ENCODE peak calls at places on chromosome 21, in eight cellular contexts. Q, W, G, V, B, H, Y and N are unnamed samples.

GRCh38 chr21:36589352-36589971 is 109.5 kb upstream of the SIM2 start:
- DNase-seq in V (no peak), Q (no peak), B (no peak), G (peak; percentile 56), Y (peak; percentile 54), H (peak; percentile 30), W (no peak), N (no peak)

GRCh38 chr21:41883582-41883981 is 4.4 kb upstream of the PRDM15 start:
- DNase-seq in G (no peak), Q (no peak), W (no peak), H (no peak), Y (no peak), B (no peak), V (no peak), N (no peak)

GRCh38 chr21:21921410-21922232 is 923.4 kb downstream of the NCAM2 start:
- DNase-seq in H (no peak), W (no peak), Y (no peak), Q (no peak), B (no peak), G (peak; percentile 50), V (no peak), N (no peak)

GRCh38 chr21:39079617-39080016 is 103.6 kb downstream of the PSMG1 start:
- DNase-seq in V (no peak), H (peak; percentile 54), B (no peak), W (no peak), Q (no peak), G (peak; percentile 85), Y (peak; percentile 60), N (peak; percentile 26)

GRCh38 chr21:30320215-30320614 is at the start of gene KRTAP26-1:
- DNase-seq in G (no peak), B (no peak), W (no peak), V (no peak), Q (no peak), H (no peak), Y (no peak), N (no peak)

GRCh38 chr21:41425954-41426655 is at the start of gene MX1:
- DNase-seq in Q (peak; percentile 31), G (peak; percentile 61), H (peak; percentile 77), B (peak; percentile 82), V (peak; percentile 70), Y (peak; percentile 89), W (peak; percentile 88), N (peak; percentile 94)

GRCh38 chr21:42010507-42011493 is 640 bp upstream of the ZBTB21 start:
- DNase-seq in Y (no peak), B (no peak), Q (peak; percentile 37), G (peak; percentile 13), H (peak; percentile 71), V (peak; percentile 6), W (peak; percentile 31), N (no peak)

GRCh38 chr21:27636671-27637070 is 669.8 kb upstream of the ADAMTS5 start:
- DNase-seq in Q (no peak), B (no peak), V (no peak), Y (no peak), G (no peak), W (no peak), H (no peak), N (no peak)

GRCh38 chr21:40881767-40882166 is 34.8 kb upstream of the DSCAM start:
- DNase-seq in V (no peak), G (no peak), W (no peak), H (no peak), B (no peak), Q (no peak), Y (peak; percentile 44), N (no peak)

GRCh38 chr21:42854246-42855010 is 24.9 kb downstream of the WDR4 start:
- DNase-seq in Y (no peak), B (no peak), W (no peak), Q (no peak), G (no peak), V (no peak), H (no peak), N (no peak)

GRCh38 chr21:46532080-46532479 is 72.8 kb downstream of the S100B start:
- DNase-seq in Y (no peak), G (no peak), H (no peak), V (no peak), W (peak; percentile 42), B (no peak), Q (no peak), N (no peak)

GRCh38 chr21:31873275-31873695 is 465 bp downstream of the HUNK start:
- DNase-seq in Y (no peak), H (peak; percentile 23), V (no peak), B (no peak), Q (no peak), W (no peak), G (no peak), N (peak; percentile 47)

GRCh38 chr21:45108034-45108790 is 33.8 kb downstream of the ADARB1 start:
- DNase-seq in G (no peak), Q (no peak), H (no peak), V (no peak), W (no peak), Y (no peak), B (no peak), N (no peak)

GRCh38 chr21:45111703-45112102 is 37.3 kb downstream of the ADARB1 start:
- DNase-seq in V (no peak), G (no peak), W (no peak), H (no peak), B (no peak), Y (no peak), Q (no peak), N (no peak)

GRCh38 chr21:45110873-45111624 is 36.7 kb downstream of the ADARB1 start:
- DNase-seq in V (no peak), H (no peak), W (no peak), G (no peak), B (no peak), Y (no peak), Q (no peak), N (no peak)

GRCh38 chr21:45109831-45110492 is 35.6 kb downstream of the ADARB1 start:
- DNase-seq in W (peak; percentile 21), Y (no peak), Q (no peak), H (no peak), G (no peak), V (no peak), B (no peak), N (peak; percentile 76)

GRCh38 chr21:45108808-45109800 is 34.7 kb downstream of the ADARB1 start:
- DNase-seq in B (no peak), Q (no peak), G (no peak), W (no peak), V (no peak), H (no peak), Y (no peak), N (no peak)
- H3K4me1 ChIP-seq in B (no peaks in the 10 kb centered on the region), Q (peaks cover 8% of the 10 kb centered on the region), G (peaks cover 33% of the 10 kb centered on the region), W (peaks cover 54% of the 10 kb centered on the region), V (peaks cover 16% of the 10 kb centered on the region), H (peaks cover 96% of the 10 kb centered on the region), Y (peaks cover 9% of the 10 kb centered on the region), N (peaks cover 23% of the 10 kb centered on the region)

DNA sequence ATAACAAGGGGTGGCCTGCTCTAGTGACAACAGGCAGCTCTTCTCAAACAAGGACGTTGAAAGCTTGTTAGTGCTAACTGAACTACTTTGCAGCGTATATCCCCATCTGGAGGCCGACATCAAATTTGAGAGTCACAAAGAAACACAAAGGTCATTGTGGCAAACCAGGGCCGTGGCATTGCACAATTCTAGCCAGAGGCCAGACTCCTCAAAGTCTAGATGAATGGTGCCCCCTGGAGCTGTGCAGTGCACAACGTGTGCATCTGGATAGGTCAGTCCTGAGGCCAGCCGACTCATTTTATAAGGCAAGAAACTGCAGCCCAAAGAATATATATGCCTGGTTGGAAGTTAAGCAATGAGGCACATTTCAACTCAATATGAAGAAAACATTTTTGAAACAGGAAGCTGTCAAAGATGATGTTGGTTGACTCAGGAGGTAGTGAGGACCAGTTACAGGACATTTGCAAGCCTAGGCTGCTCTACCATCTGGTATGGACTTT is 459.3 kb upstream of the RUNX1 start:
- DNase-seq in W (no peak), V (no peak), H (peak; percentile 50), Q (peak; percentile 56), G (peak; percentile 94), B (no peak), Y (peak; percentile 43), N (peak; percentile 70)
- H3K4me1 ChIP-seq in W (peaks cover 12% of the 10 kb centered on the region), V (peaks cover 8% of the 10 kb centered on the region), H (peaks cover 18% of the 10 kb centered on the region), Q (peaks cover 22% of the 10 kb centered on the region), G (no peaks in the 10 kb centered on the region), B (no peaks in the 10 kb centered on the region), Y (no peaks in the 10 kb centered on the region), N (no peaks in the 10 kb centered on the region)

GRCh38 chr21:25929859-25930520 is 195.2 kb downstream of the GABPA start:
- DNase-seq in H (no peak), W (no peak), V (no peak), B (no peak), Y (no peak), G (peak; percentile 52), Q (peak; percentile 64), N (no peak)

GRCh38 chr21:25931791-25932190 is 197.0 kb downstream of the GABPA start:
- DNase-seq in V (no peak), G (no peak), W (no peak), Y (no peak), B (no peak), H (no peak), Q (no peak), N (no peak)

GRCh38 chr21:25925064-25925463 is 190.3 kb downstream of the GABPA start:
- DNase-seq in V (no peak), G (no peak), B (no peak), Y (no peak), H (no peak), W (no peak), Q (no peak), N (no peak)

GRCh38 chr21:25925936-25926335 is 191.2 kb downstream of the GABPA start:
- DNase-seq in B (no peak), V (no peak), G (peak; percentile 80), H (no peak), W (no peak), Y (peak; percentile 43), Q (no peak), N (no peak)

GRCh38 chr21:25927195-25927880 is 192.6 kb downstream of the GABPA start:
- DNase-seq in V (no peak), Y (no peak), G (no peak), W (no peak), H (no peak), Q (no peak), B (no peak), N (no peak)
- H3K4me1 ChIP-seq in V (no peaks in the 10 kb centered on the region), Y (peaks cover 18% of the 10 kb centered on the region), G (peaks cover 7% of the 10 kb centered on the region), W (no peaks in the 10 kb centered on the region), H (peaks cover 73% of the 10 kb centered on the region), Q (peaks cover 19% of the 10 kb centered on the region), B (no peaks in the 10 kb centered on the region), N (no peaks in the 10 kb centered on the region)

GRCh38 chr21:16589046-16589445 is 859.3 kb downstream of the USP25 start:
- DNase-seq in Y (no peak), H (no peak), V (no peak), W (no peak), Q (no peak), B (no peak), G (no peak), N (no peak)

GRCh38 chr21:16589499-16589898 is 859.7 kb downstream of the USP25 start:
- DNase-seq in Y (no peak), H (no peak), G (no peak), V (no peak), B (no peak), W (no peak), Q (no peak), N (no peak)

GRCh38 chr21:16587141-16587570 is 857.4 kb downstream of the USP25 start:
- DNase-seq in H (peak; percentile 33), V (no peak), Q (peak; percentile 84), B (no peak), Y (peak; percentile 60), W (no peak), G (peak; percentile 87), N (no peak)

GRCh38 chr21:16588433-16588860 is 858.7 kb downstream of the USP25 start:
- DNase-seq in Y (peak; percentile 31), W (no peak), B (peak; percentile 58), G (peak; percentile 82), H (peak; percentile 51), Q (peak; percentile 85), V (no peak), N (peak; percentile 50)

GRCh38 chr21:16587671-16588379 is 858.0 kb downstream of the USP25 start:
- DNase-seq in Q (peak; percentile 70), H (no peak), V (no peak), Y (no peak), B (no peak), G (peak; percentile 81), W (no peak), N (no peak)
- H3K4me1 ChIP-seq in Q (peaks cover 23% of the 10 kb centered on the region), H (peaks cover 38% of the 10 kb centered on the region), V (no peaks in the 10 kb centered on the region), Y (no peaks in the 10 kb centered on the region), B (no peaks in the 10 kb centered on the region), G (peaks cover 4% of the 10 kb centered on the region), W (no peaks in the 10 kb centered on the region), N (no peaks in the 10 kb centered on the region)